ENCODE peak calls at places on chromosomes 13 and 19, in four cellular contexts. E is CD8-positive, alpha-beta memory T cell; V is spleen; B is caudate nucleus. S is an unnamed sample.

GRCh38 chr13:98405107-98405571 is 171.8 kb downstream of the STK24 start:
- DNase-seq in E (no peak), V (no peak), B (no peak), S (no peak)

GRCh38 chr19:15507068-15508034 is 974 bp upstream of the CYP4F22 start:
- DNase-seq in E (no peak), V (no peak), B (no peak), S (no peak)

GRCh38 chr19:18074192-18074591 is 12.5 kb downstream of the IL12RB1 start:
- DNase-seq in E (no peak), V (no peak), B (no peak), S (no peak)

GRCh38 chr19:43765109-43765876 is 10.5 kb upstream of the SMG9 start:
- DNase-seq in E (peak; percentile 31), V (peak; percentile 83), B (no peak), S (peak; percentile 32)

GRCh38 chr13:50693755-50694154 is 149.7 kb downstream of the DLEU7 start:
- DNase-seq in E (no peak), V (no peak), B (no peak), S (no peak)

GRCh38 chr13:113338451-113338850 is 25.5 kb downstream of the GRTP1 start:
- DNase-seq in E (no peak), V (peak; percentile 55), B (no peak), S (no peak)

GRCh38 chr19:8617984-8618383 is 7.5 kb upstream of the ADAMTS10 start:
- DNase-seq in E (no peak), V (no peak), B (no peak), S (no peak)

GRCh38 chr19:28468701-28469459 is 744.1 kb downstream of the UQCRFS1 start:
- DNase-seq in E (no peak), V (peak; percentile 85), B (no peak), S (no peak)

GRCh38 chr13:33271759-33272158 is 13.8 kb downstream of the STARD13 start:
- DNase-seq in E (no peak), V (no peak), B (no peak), S (no peak)

S was measured in T-helper 1 cell.